ENCODE peak calls at places on chromosomes 5 and 9, in nine cellular contexts. L is tibial artery, Z is tibial nerve, T is osteocyte, N is hepatocyte, A is left ventricle myocardium inferior, P is H1, B is mesothelial cell of epicardium, H is endothelial cell of umbilical vein. Q is an unnamed sample.

GRCh38 chr5:68587181-68587580 is 371.6 kb downstream of the PIK3R1 start:
- DNase-seq in L (no peak), Z (no peak), T (no peak), N (no peak), A (no peak), P (no peak), B (no peak), H (no peak), Q (no peak)

GRCh38 chr5:56019306-56020272 is 24.8 kb upstream of the IL6ST start:
- DNase-seq in L (no peak), Z (no peak), T (no peak), N (no peak), A (no peak), P (no peak), B (no peak), H (no peak), Q (no peak)

GRCh38 chr5:67015577-67016290 is 180.9 kb downstream of the CD180 start:
- DNase-seq in L (no peak), Z (no peak), T (no peak), N (peak), A (no peak), P (no peak), B (no peak), H (peak), Q (no peak)

GRCh38 chr9:124040935-124041816 is 29.6 kb downstream of the LHX2 start:
- DNase-seq in L (no peak), Z (no peak), T (peak), N (peak), A (peak), P (peak), B (no peak), H (peak), Q (no peak)

GRCh38 chr5:160133071-160133917 is 14.0 kb upstream of the PWWP2A start:
- DNase-seq in L (peak), Z (peak), T (no peak), N (peak), A (peak), P (peak), B (no peak), H (peak), Q (peak)

GRCh38 chr9:20084125-20084524 is 295.3 kb upstream of the SLC24A2 start:
- DNase-seq in L (no peak), Z (no peak), T (no peak), N (no peak), A (no peak), P (no peak), B (no peak), H (no peak), Q (no peak)

GRCh38 chr5:124655211-124655880 is 91.1 kb downstream of the ZNF608 start:
- DNase-seq in L (no peak), Z (no peak), T (no peak), N (no peak), A (no peak), P (no peak), B (no peak), H (no peak), Q (no peak)

GRCh38 chr5:2703615-2704014 is 47.9 kb downstream of the IRX2 start:
- DNase-seq in L (no peak), Z (no peak), T (peak), N (no peak), A (no peak), P (no peak), B (no peak), H (no peak), Q (no peak)

GRCh38 chr5:142472306-142472951 is 147.6 kb upstream of the SPRY4 start:
- DNase-seq in L (no peak), Z (no peak), T (no peak), N (peak), A (no peak), P (no peak), B (no peak), H (peak), Q (no peak)

GRCh38 chr5:68746220-68747076 is 347.4 kb upstream of the SLC30A5 start:
- DNase-seq in L (no peak), Z (no peak), T (no peak), N (peak), A (no peak), P (no peak), B (no peak), H (no peak), Q (no peak)

GRCh38 chr5:133316346-133317343 is 264.8 kb downstream of the HSPA4 start:
- DNase-seq in L (no peak), Z (no peak), T (no peak), N (peak), A (no peak), P (peak), B (no peak), H (peak), Q (no peak)
- TF ChIP-seq CTCF in L (no peak), Z (no peak), T (peak), N (peak), A (no peak), P (peak), B (peak), H (peak), Q (peak)

GRCh38 chr5:107104774-107105050 is 566.0 kb downstream of the EFNA5 start:
- DNase-seq in L (no peak), Z (no peak), T (no peak), N (peak), A (no peak), P (no peak), B (no peak), H (no peak), Q (no peak)

GRCh38 chr5:107104040-107104773 is 566.5 kb downstream of the EFNA5 start:
- DNase-seq in L (no peak), Z (no peak), T (no peak), N (no peak), A (no peak), P (peak), B (no peak), H (no peak), Q (no peak)

GRCh38 chr5:107103522-107103921 is 567.2 kb downstream of the EFNA5 start:
- DNase-seq in L (no peak), Z (no peak), T (no peak), N (no peak), A (no peak), P (no peak), B (no peak), H (no peak), Q (no peak)

DNA sequence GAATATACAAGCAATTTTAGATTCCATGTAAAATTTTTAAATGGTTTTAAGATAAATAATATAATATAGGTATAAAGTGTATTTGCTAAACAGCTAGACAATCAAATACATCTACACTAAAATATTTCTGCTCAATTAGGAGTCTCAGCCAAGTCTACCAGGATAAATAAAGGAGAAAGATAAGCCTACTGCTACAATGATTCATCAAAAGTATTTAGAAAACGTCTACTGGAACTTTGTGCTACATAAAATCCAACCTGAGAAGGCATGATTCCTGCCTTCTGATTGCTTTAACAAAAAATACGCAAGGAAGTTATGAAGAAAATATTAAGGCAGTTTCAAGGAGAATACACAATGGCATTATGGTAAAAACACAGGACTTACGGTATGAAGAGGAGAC is 570.6 kb downstream of the EFNA5 start:
- DNase-seq in L (no peak), Z (no peak), T (no peak), N (no peak), A (no peak), P (no peak), B (no peak), H (no peak), Q (no peak)
- TF ChIP-seq CTCF in L (no peak), Z (no peak), T (no peak), N (no peak), A (no peak), P (no peak), B (no peak), H (no peak), Q (no peak)

DNA sequence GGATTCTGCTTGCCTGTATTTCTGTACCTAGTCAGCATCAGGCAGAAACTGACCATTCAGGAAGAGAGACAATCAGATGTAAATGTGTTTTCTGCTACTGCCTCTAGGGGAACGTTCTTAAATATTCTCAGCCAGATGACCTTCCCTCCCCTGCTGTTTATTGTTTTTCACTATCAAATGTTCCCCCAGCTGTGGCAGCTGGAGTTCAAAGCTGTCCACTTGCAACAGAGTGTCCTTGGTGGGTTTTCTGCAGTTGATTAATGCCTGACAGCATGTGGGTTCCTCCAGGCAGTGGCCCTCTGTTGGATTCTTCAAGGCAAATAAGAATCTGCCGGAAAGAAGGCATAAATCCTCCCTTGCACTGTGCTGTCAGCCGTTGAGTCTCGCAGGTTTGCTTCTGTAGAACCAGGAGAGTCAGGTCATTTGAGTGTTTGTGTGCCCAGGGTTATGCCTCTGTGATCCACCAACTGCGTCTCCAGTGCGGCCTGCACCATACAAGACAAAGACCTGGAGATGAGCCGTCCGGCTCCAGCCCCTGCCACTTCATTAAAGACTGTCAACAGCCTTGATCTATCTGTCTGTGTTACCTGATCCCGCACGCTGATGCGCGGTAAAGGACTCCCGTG is 203.4 kb downstream of the GADD45G start:
- DNase-seq in L (peak), Z (no peak), T (peak), N (no peak), A (no peak), P (peak), B (no peak), H (peak), Q (peak)
- TF ChIP-seq CTCF in L (no peak), Z (no peak), T (peak), N (peak), A (peak), P (no peak), B (no peak), H (peak), Q (peak)

DNA sequence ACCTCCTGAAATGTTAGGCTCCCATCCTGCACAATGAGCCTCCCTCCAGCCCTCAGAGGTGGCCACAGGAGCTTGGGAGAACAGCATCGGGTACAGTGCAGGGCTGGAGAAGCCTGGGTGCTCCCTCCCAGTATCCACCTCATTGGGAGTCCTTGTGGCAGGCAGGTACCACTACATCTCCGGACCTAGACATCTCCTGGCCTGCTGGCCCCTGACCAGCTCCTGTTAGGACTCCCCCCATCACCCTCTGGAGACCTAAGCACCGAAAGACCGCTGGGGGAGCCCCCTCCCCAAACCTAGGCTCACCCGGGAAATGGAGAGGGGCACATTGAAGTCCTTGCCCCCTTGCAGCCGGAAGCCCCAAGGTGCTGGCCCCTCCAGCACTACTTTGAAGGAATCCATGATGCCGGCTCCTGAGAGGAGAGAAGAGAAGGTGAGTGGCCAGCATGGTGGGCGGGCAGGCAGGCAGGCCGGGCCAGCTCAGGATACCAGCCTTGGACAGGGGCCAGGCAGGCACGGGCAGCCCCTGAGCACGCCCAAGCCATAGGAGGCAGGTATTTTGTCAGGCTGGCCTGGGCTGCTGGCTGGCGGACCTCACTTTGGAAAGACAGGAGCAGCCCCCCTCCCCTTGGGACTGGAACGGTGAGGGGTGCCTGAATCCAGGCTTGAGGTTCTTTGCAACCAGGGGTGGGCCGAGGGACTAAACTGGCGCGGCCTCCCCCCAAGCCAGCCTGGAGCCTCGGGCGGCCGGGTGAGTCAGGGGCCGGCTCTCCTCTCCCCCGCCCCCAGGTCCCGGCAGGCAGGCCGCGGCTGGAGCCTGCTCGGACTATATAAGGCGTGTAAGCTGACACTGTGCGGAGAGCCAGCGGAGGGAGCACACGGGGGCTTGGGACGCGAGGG is 1.0 kb downstream of the PDLIM7 start:
- DNase-seq in L (peak), Z (peak), T (peak), N (peak), A (peak), P (peak), B (peak), H (peak), Q (peak)
- TF ChIP-seq CTCF in L (peak), Z (peak), T (peak), N (peak), A (peak), P (no peak), B (peak), H (peak), Q (peak)

Q was measured in type B pancreatic cell.